ENCODE peak calls at places on chromosomes 3 and 15, in five cellular contexts. T, F, X, H and Q are unnamed samples.

GRCh38 chr15:70214941-70215635 is 117.4 kb upstream of the TLE3 start:
- DNase-seq in H (no peak), X (no peak), F (no peak), T (no peak), Q (no peak)

GRCh38 chr3:155495387-155495786 is 201.9 kb upstream of the STRIT1 start:
- DNase-seq in F (peak), H (no peak), T (no peak), X (no peak), Q (no peak)

GRCh38 chr15:70525551-70525950 is 237.8 kb downstream of the UACA start:
- DNase-seq in X (peak), H (no peak), F (no peak), T (no peak), Q (no peak)

GRCh38 chr3:142259359-142259758 is 34.0 kb upstream of the GK5 start:
- DNase-seq in H (no peak), T (no peak), X (no peak), F (no peak), Q (no peak)

GRCh38 chr3:127002195-127003174 is 19.6 kb downstream of the PLXNA1 start:
- DNase-seq in X (peak), F (peak), T (peak), H (no peak), Q (no peak)

GRCh38 chr15:40847225-40847961 is 3.5 kb downstream of the SPINT1 start:
- DNase-seq in F (peak), X (peak), H (no peak), T (no peak), Q (no peak)

GRCh38 chr15:99169769-99170311 is 65.0 kb downstream of the SYNM start:
- DNase-seq in X (no peak), F (peak), H (no peak), T (peak), Q (no peak)

GRCh38 chr3:123684636-123685035 is 99.8 kb upstream of the HACD2 start:
- DNase-seq in F (no peak), H (no peak), T (no peak), X (no peak), Q (no peak)

GRCh38 chr15:67941643-67942315 is 101.9 kb upstream of the RNU6-1 start:
- DNase-seq in H (no peak), X (no peak), T (no peak), F (peak), Q (no peak)

GRCh38 chr15:92623435-92623834 is 32.1 kb downstream of the FAM174B start:
- DNase-seq in H (no peak), X (peak), F (no peak), T (no peak), Q (no peak)

GRCh38 chr15:101136381-101137268 is 115.2 kb downstream of the CHSY1 start:
- DNase-seq in F (no peak), X (peak), H (no peak), T (no peak), Q (no peak)

GRCh38 chr15:70160267-70160666 is 62.5 kb upstream of the TLE3 start:
- DNase-seq in H (no peak), F (no peak), T (no peak), X (no peak), Q (peak)

GRCh38 chr3:155080692-155081091 is 573 bp downstream of the MME start:
- DNase-seq in F (no peak), T (no peak), X (no peak), H (no peak), Q (no peak)

GRCh38 chr3:112013058-112013783 is 14.5 kb downstream of the TAGLN3 start:
- DNase-seq in H (no peak), T (peak), F (peak), X (peak), Q (peak)

GRCh38 chr3:29137601-29138000 is 143.3 kb upstream of the RBMS3 start:
- DNase-seq in H (no peak), X (no peak), F (no peak), T (no peak), Q (no peak)

GRCh38 chr3:127978636-127979035 is 63.6 kb downstream of the KBTBD12 start:
- DNase-seq in X (no peak), H (no peak), F (peak), T (no peak), Q (no peak)

GRCh38 chr15:93566777-93567176 is 477.8 kb upstream of the RGMA start:
- DNase-seq in H (no peak), T (no peak), X (no peak), F (no peak), Q (no peak)

GRCh38 chr3:169241575-169241927 is 422.0 kb downstream of the MECOM start:
- DNase-seq in H (no peak), T (no peak), F (peak), X (no peak), Q (no peak)

GRCh38 chr3:22117751-22118346 is 366.8 kb upstream of the ZNF385D start:
- DNase-seq in H (no peak), X (no peak), F (peak), T (no peak), Q (peak)

GRCh38 chr15:93213281-93213680 is 124.3 kb upstream of the RGMA start:
- DNase-seq in F (no peak), T (no peak), H (no peak), X (no peak), Q (no peak)

GRCh38 chr3:29280675-29281264 is at the start of gene RBMS3:
- DNase-seq in F (peak), H (no peak), X (peak), T (peak), Q (peak)

GRCh38 chr3:188792788-188793187 is 379.0 kb upstream of the TPRG1 start:
- DNase-seq in T (no peak), F (peak), H (no peak), X (no peak), Q (no peak)

GRCh38 chr15:35305906-35306305 is 220.8 kb upstream of the NANOGP8 start:
- DNase-seq in T (no peak), X (no peak), F (peak), H (no peak), Q (peak)

GRCh38 chr3:47802734-47803477 is at the start of gene DHX30:
- DNase-seq in X (peak), F (peak), T (peak), H (no peak), Q (peak)

GRCh38 chr3:29374255-29374654 is 93.4 kb downstream of the RBMS3 start:
- DNase-seq in X (no peak), T (no peak), F (no peak), H (no peak), Q (no peak)

GRCh38 chr3:161409858-161410257 is 38.5 kb upstream of the SPTSSB start:
- DNase-seq in X (no peak), H (no peak), F (no peak), T (no peak), Q (no peak)

GRCh38 chr3:72050771-72051170 is 265.8 kb upstream of the PROK2 start:
- DNase-seq in F (no peak), X (no peak), H (no peak), T (no peak), Q (no peak)

GRCh38 chr15:30065025-30065801 is 17.5 kb upstream of the GOLGA8J start:
- DNase-seq in T (no peak), H (no peak), X (no peak), F (peak), Q (no peak)

GRCh38 chr3:157502916-157503620 is at the start of gene VEPH1:
- DNase-seq in F (peak), H (no peak), T (no peak), X (no peak), Q (no peak)

GRCh38 chr3:177569823-177570657 is 372.8 kb upstream of the TBL1XR1 start:
- DNase-seq in F (no peak), X (no peak), T (no peak), H (no peak), Q (no peak)

GRCh38 chr15:77187751-77188464 is 117.0 kb upstream of the TSPAN3 start:
- DNase-seq in T (no peak), H (no peak), X (no peak), F (peak), Q (peak)

GRCh38 chr3:81951106-81951505 is 189.7 kb upstream of the GBE1 start:
- DNase-seq in F (no peak), H (no peak), T (no peak), X (no peak), Q (no peak)

GRCh38 chr15:55993804-55994539 is 560 bp upstream of the NEDD4 start:
- DNase-seq in X (no peak), H (no peak), F (peak), T (no peak), Q (no peak)

DNA sequence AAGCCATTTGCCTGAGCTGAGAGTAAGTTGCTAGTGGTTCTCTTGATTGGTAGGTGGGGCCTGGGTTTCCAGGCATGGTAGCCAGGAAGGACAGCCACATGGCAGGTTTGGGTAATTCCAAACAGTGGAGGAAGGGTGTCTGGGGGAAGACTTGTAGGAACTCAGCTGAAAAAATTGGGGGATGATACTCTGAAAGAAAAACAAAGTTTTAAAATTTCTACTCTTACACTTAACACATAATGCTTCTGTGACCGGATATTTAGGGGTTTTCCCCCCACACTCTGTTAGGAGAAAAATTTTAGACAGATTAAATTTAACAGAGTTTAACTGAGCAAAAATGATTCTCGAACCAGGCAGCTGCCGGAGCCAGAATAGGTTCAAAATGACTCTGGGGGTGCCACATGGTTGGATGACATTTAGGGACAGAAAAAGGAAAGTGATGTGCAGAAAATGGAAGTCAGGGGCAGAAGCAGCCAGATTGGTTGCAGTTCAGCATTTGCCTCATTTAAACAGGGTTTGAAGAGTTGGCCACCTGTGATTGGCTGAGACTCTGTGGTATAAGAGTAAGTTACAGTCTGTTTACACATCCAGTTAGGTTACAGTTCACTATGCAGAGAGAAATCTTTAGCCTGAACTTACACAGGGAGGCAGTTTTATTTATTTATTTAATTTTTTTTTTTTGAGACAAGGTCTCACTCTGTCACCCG is 8.1 kb downstream of the B2M start:
- DNase-seq in H (no peak), F (peak), X (no peak), T (no peak), Q (no peak)
- TF ChIP-seq POLR2A in H (no peak), F (no peak), X (no peak), T (no peak), Q (no peak)

GRCh38 chr15:39596358-39597051 is 15.6 kb downstream of the THBS1 start:
- DNase-seq in X (no peak), F (peak), T (no peak), H (no peak), Q (no peak)
- TF ChIP-seq POLR2A in X (no peak), F (peak), T (no peak), H (no peak), Q (no peak)

GRCh38 chr3:129599607-129600006 is 6.9 kb downstream of the PLXND1 start:
- DNase-seq in X (no peak), T (no peak), F (peak), H (no peak), Q (peak)
- TF ChIP-seq POLR2A in X (no peak), T (no peak), F (no peak), H (no peak), Q (no peak)

GRCh38 chr15:64461577-64462162 is 1.3 kb downstream of the ZNF609 start:
- DNase-seq in T (no peak), H (no peak), X (no peak), F (peak), Q (peak)

GRCh38 chr15:64462492-64462891 is 2.1 kb downstream of the ZNF609 start:
- DNase-seq in T (no peak), X (no peak), H (no peak), F (no peak), Q (no peak)

GRCh38 chr15:64460737-64461576 is 579 bp downstream of the ZNF609 start:
- DNase-seq in T (peak), F (peak), H (no peak), X (no peak), Q (peak)

GRCh38 chr15:64459382-64459781 is 996 bp upstream of the ZNF609 start:
- DNase-seq in X (no peak), T (no peak), F (no peak), H (no peak), Q (peak)

GRCh38 chr15:64460206-64460736 is at the start of gene ZNF609:
- DNase-seq in T (peak), X (peak), H (peak), F (peak), Q (peak)
- TF ChIP-seq POLR2A in T (peak), X (no peak), H (no peak), F (peak), Q (peak)

GRCh38 chr3:49536875-49537533 is 17.3 kb upstream of the BSN start:
- DNase-seq in T (no peak), H (no peak), F (no peak), X (no peak), Q (no peak)

GRCh38 chr3:49533031-49533430 is 21.2 kb upstream of the BSN start:
- DNase-seq in F (no peak), H (no peak), T (no peak), X (no peak), Q (no peak)

GRCh38 chr3:49535971-49536874 is 18.1 kb upstream of the BSN start:
- DNase-seq in H (no peak), T (no peak), F (peak), X (no peak), Q (no peak)

GRCh38 chr3:49533786-49534519 is 20.3 kb upstream of the BSN start:
- DNase-seq in X (no peak), H (no peak), F (no peak), T (peak), Q (no peak)

GRCh38 chr3:49534581-49535495 is 19.4 kb upstream of the BSN start:
- DNase-seq in F (no peak), T (no peak), X (no peak), H (no peak), Q (no peak)
- TF ChIP-seq POLR2A in F (no peak), T (no peak), X (no peak), H (no peak), Q (no peak)

GRCh38 chr3:88921986-88922385 is 185.4 kb upstream of the EPHA3 start:
- DNase-seq in F (no peak), X (no peak), T (no peak), H (no peak), Q (no peak)
- TF ChIP-seq POLR2A in F (no peak), X (no peak), T (no peak), H (no peak), Q (no peak)

GRCh38 chr15:60391722-60392340 is 6.0 kb downstream of the ANXA2 start:
- DNase-seq in F (no peak), H (no peak), X (no peak), T (no peak), Q (no peak)

GRCh38 chr15:60390931-60391501 is 6.8 kb downstream of the ANXA2 start:
- DNase-seq in X (no peak), T (no peak), F (peak), H (peak), Q (no peak)

GRCh38 chr15:60395276-60396011 is 2.3 kb downstream of the ANXA2 start:
- DNase-seq in H (no peak), F (no peak), T (no peak), X (no peak), Q (peak)

GRCh38 chr15:60392601-60392985 is 5.2 kb downstream of the ANXA2 start:
- DNase-seq in X (no peak), H (no peak), T (no peak), F (peak), Q (peak)

DNA sequence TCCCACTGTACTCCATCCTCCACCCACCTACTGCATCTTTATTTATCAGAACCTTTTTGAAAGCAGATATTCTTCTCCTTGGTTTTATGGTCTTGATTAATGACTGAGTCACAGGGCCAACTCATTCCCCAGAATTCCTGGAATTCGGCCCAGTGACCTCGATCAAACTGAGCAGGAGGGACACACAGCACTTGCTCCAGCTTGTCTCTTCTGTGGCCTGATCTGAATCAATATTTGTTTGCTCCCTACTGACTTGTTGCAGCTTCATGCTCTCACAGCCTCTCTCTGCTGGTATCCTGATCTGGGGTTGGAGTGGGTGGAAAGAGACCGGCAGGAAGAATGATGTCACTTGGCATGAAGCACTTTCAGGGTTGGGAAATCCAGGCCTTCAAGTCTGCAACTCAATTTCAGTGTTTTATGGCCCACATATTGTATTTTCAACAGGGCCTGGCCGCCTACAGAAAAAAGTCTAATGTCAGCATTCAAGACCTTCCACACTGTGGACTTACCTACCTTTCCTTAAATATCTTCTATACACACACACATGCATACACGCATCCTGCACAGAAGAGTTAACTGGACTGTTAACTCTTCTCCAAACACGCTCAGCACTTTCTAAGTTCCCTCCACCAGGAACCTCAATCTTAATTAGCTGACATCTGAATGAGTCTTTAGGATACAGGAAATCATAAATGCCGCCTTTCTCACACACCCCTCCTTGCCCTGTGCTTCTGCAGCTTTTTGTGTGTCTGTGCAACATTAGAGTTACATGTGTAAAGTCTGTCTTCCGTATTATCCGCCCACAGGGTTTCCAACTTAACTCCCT is 4.6 kb downstream of the ANXA2 start:
- DNase-seq in X (no peak), T (peak), H (peak), F (peak), Q (peak)
- TF ChIP-seq POLR2A in X (no peak), T (no peak), H (no peak), F (peak), Q (no peak)

DNA sequence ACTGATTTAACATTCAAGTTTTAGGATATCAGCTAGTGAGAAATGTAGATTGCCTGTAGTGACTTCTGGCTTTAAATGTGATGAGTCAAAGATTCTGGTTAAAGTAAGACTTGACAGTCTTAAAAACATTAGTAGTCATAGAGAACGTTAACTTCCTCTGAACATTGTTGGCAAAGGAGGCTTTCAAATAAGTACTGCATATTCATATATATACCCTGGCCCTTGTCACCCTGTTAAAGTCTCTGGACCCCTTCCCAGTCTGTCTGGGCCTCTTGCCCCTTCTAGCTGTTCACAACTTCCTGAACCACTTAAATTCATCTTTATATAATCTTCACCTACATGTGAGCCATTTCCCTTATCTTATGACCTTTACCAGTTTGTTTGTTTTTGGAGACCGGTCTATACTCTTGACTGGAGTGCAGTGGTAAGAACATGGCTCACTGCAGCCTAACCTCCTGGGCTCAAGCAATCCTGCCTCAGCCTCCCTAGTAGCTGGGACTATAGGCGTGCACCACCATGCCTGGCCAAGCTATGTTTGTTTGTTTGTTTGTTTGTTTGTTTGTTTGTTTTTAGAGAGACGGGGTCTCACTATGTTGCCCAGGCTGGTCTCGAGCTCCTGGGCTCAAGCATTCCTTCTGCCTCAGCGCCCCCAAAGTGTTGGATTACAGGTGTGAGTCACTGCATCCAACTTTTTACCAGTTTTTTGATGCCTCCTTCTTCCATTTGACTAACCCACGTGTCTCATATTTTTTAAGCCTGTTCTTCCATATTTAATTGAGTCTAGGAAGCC is 64.4 kb upstream of the CRTC3 start:
- DNase-seq in H (no peak), X (no peak), F (peak), T (no peak), Q (no peak)
- TF ChIP-seq POLR2A in H (no peak), X (no peak), F (no peak), T (no peak), Q (no peak)

GRCh38 chr3:132416807-132417694 is at the start of gene DNAJC13:
- DNase-seq in F (peak), X (peak), H (peak), T (peak), Q (peak)
- TF ChIP-seq POLR2A in F (peak), X (no peak), H (peak), T (peak), Q (peak)

DNA sequence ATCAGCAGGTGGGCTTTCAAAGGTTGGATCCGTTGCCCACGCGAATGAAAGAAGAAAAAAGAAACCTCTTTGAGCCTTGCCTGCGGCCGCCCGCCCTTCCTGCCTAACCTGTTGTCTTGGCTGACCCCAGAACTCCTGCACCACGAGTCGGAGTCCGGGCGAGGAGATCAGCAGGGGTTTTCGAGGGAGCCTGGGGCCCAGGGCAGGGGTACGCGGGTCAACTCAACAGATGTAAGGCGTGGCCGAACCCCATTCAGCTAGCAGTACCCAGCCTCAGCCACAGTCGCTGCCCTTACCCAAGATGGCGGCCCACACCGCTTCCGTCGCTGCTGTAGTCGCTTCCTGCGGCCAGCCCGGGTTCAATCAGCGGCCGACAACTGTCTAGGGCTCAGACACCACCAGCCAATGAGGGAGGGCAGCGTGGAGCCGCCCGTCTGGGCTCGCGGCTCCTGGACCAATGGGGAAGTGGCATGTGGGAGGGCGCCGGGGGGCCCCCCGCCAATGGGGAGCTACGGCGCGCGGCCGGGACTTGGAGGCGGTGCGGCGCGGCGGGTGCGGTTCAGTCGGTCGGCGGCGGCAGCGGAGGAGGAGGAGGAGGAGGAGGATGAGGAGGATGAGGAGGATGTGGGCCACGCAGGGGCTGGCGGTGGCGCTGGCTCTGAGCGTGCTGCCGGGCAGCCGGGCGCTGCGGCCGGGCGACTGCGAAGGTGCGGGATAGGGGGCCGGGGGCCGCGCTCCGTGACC is at the start of gene MANF:
- DNase-seq in X (peak), T (peak), H (peak), F (peak), Q (peak)
- TF ChIP-seq POLR2A in X (no peak), T (peak), H (peak), F (peak), Q (peak)